ENCODE peak calls at places on chromosomes 4 and X, in nine cellular contexts. E is mesendoderm; Q is spleen; P is aorta; B is CD8-positive, alpha-beta memory T cell; D is A673; O is H1; U is brain microvascular endothelial cell; A is adrenal gland. Y is an unnamed sample.

GRCh38 chr4:151407466-151408379 is 1.3 kb upstream of the FHIP1A start:
- DNase-seq in E (peak), Q (peak), P (peak), B (no peak), D (no peak), O (no peak), U (no peak), A (peak), Y (no peak)

GRCh38 chr4:67725981-67726380 is 25.0 kb upstream of the UBA6 start:
- DNase-seq in E (no peak), Q (no peak), P (no peak), B (no peak), D (no peak), O (no peak), U (peak), A (no peak), Y (no peak)

GRCh38 chr4:110515676-110516075 is 39.7 kb downstream of the ENPEP start:
- DNase-seq in E (no peak), Q (no peak), P (no peak), B (no peak), D (peak), O (no peak), U (no peak), A (peak), Y (peak)

GRCh38 chr4:85968945-85969830 is 390.7 kb downstream of the MAPK10 start:
- DNase-seq in E (peak), Q (no peak), P (no peak), B (no peak), D (peak), O (no peak), U (peak), A (no peak), Y (peak)

GRCh38 chr4:151099226-151099975 is at the start of gene RPS3A:
- DNase-seq in E (peak), Q (peak), P (peak), B (peak), D (peak), O (peak), U (peak), A (peak), Y (peak)

GRCh38 chr4:32128549-32128948 is 1408.4 kb downstream of the PCDH7 start:
- DNase-seq in E (no peak), Q (no peak), P (no peak), B (no peak), D (no peak), O (no peak), U (no peak), A (no peak), Y (no peak)

GRCh38 chrX:136687457-136687856 is 39.5 kb downstream of the CD40LG start:
- DNase-seq in E (no peak), Q (no peak), P (no peak), B (no peak), D (no peak), O (no peak), U (no peak), A (no peak), Y (no peak)

GRCh38 chrX:153628129-153628528 is 18.9 kb upstream of the DUSP9 start:
- DNase-seq in E (no peak), Q (no peak), P (no peak), B (no peak), D (no peak), O (no peak), U (no peak), A (no peak), Y (no peak)

GRCh38 chr4:138055890-138056289 is 186.3 kb downstream of the SLC7A11 start:
- DNase-seq in E (no peak), Q (no peak), P (no peak), B (no peak), D (no peak), O (no peak), U (no peak), A (no peak), Y (no peak)

GRCh38 chrX:39492495-39493162 is 605.1 kb downstream of the BCOR start:
- DNase-seq in E (no peak), Q (no peak), P (no peak), B (no peak), D (no peak), O (no peak), U (no peak), A (peak), Y (no peak)

GRCh38 chr4:89024051-89024675 is 32.8 kb downstream of the FAM13A start:
- DNase-seq in E (peak), Q (no peak), P (no peak), B (peak), D (peak), O (no peak), U (peak), A (peak), Y (peak)

GRCh38 chr4:123892997-123893745 is 496.6 kb downstream of the SPRY1 start:
- DNase-seq in E (peak), Q (no peak), P (no peak), B (no peak), D (peak), O (no peak), U (no peak), A (peak), Y (no peak)

GRCh38 chrX:38375888-38376287 is 23.5 kb downstream of the OTC start:
- DNase-seq in E (peak), Q (no peak), P (no peak), B (no peak), D (peak), O (no peak), U (peak), A (no peak), Y (no peak)

GRCh38 chr4:139560396-139561084 is 4.5 kb upstream of the SETD7 start:
- DNase-seq in E (peak), Q (peak), P (no peak), B (no peak), D (peak), O (no peak), U (no peak), A (peak), Y (no peak)

GRCh38 chr4:77765720-77766119 is 53.4 kb downstream of the CNOT6L start:
- DNase-seq in E (no peak), Q (no peak), P (no peak), B (no peak), D (no peak), O (no peak), U (no peak), A (no peak), Y (no peak)

GRCh38 chr4:77758804-77759203 is 60.4 kb downstream of the CNOT6L start:
- DNase-seq in E (peak), Q (no peak), P (no peak), B (no peak), D (no peak), O (no peak), U (no peak), A (no peak), Y (no peak)

GRCh38 chr4:77762531-77762930 is 56.6 kb downstream of the CNOT6L start:
- DNase-seq in E (no peak), Q (no peak), P (no peak), B (no peak), D (no peak), O (no peak), U (no peak), A (no peak), Y (no peak)

DNA sequence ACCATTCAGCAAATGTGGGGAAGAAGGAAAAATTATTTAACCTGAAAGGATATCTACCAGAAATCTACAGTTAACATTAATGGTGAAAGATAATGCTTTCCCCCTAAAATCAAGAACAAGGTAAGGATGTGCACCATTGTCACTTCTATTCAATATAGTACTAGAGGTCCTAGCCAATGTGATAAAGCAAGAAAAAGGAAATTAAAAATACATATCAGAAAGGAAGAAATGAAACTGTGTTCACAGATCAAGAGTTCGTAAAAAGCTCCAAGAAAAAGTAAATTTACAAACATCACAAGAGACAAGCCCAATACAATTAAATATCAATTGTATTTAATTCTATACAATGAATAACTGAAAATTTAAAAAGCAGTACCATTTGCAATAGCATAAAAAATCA is 57.6 kb downstream of the CNOT6L start:
- DNase-seq in E (no peak), Q (no peak), P (no peak), B (no peak), D (no peak), O (no peak), U (no peak), A (no peak), Y (no peak)
- H3K4me3 ChIP-seq in E (no peak), Q (no peak), P (no peak), B (no peak), D (no peak), O (no peak), U (no peak), A (no peak), Y (no peak)

DNA sequence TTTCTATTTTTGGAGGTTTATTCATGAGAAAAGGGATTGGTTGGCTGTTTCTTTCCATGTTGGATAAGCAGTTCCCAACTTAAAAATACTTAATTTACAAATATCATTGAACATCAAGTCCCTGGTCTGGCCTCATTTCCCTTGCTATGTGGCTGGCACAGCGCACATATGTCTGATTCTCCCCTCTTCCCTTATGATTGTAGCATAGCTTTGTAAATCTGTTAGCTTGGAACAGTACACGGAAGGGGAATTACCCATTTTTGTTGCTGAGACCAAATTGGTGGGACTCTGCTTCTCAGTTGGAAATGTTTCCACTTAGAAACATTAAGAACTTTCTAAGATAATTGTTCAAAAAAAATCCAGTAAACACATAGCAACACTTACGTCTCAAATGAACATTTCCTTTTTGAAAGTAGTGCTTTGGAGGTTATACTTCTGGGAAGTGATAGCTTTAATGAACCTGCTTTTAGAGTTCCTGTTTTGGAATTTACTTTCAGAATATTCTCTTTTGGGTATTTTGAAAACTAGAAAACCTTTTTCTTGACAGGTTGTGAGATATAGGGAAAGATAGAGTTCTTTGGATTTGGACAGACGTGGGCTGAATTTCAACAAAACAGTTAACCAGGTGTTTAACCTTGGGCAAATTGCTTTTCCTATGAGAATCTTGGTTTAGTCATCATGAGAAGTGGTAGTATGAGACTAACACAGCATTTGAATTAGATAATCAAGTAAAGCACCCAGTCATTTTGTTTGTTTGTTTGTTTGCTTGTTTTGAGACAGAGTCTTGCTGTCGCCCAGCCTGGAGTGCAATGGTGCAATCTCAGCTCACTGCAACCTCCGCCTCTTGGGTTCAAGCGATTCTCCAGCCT is 47.3 kb downstream of the STIM2 start:
- DNase-seq in E (no peak), Q (no peak), P (no peak), B (no peak), D (no peak), O (no peak), U (no peak), A (no peak), Y (no peak)
- H3K27ac ChIP-seq in E (no peak), Q (peak), P (no peak), B (no peak), D (no peak), O (no peak), U (no peak), A (no peak), Y (no peak)

GRCh38 chr4:146943691-146944375 is 1.8 kb downstream of the TTC29 start:
- DNase-seq in E (peak), Q (no peak), P (no peak), B (no peak), D (no peak), O (no peak), U (peak), A (no peak), Y (no peak)

GRCh38 chr4:146949559-146949958 is 3.9 kb upstream of the TTC29 start:
- DNase-seq in E (no peak), Q (no peak), P (no peak), B (no peak), D (no peak), O (no peak), U (no peak), A (no peak), Y (no peak)

GRCh38 chr4:146945556-146946374 is at the start of gene TTC29:
- DNase-seq in E (peak), Q (peak), P (peak), B (peak), D (peak), O (peak), U (peak), A (peak), Y (peak)
- H3K4me3 ChIP-seq in E (peak), Q (peak), P (peak), B (peak), D (peak), O (peak), U (peak), A (no peak), Y (peak)

DNA sequence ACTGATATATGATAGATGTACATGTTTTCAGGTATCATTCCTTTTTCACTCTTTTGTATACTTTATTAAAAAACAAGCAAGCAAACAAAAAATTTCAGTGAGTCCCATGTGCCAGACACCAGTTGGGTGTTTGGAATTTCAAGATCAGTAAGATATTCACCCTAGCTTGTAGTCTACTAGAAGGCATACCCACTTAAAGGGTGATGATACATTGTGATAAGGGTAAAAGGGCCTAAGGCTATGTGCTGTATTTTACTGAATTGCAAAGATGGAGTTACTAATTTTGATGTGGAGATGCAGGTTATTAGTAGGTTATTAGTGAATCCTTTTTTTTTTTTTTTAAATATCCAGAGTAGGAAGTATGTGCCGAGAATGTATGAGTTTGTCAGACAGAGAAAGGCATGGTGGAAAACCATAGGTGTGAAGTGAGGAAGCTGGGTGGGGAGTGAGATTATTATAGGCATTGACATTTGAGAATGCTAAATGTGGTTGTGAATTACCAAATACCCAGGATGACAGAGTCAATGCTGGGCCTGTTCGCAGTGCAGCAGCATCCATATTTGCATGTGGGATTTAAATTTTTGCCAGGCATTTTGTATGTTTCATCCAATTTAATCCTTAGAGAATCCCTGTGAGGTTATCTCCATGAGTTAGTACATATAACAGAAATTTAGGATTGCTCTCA is 10.1 kb downstream of the STIM2 start:
- DNase-seq in E (peak), Q (no peak), P (no peak), B (no peak), D (no peak), O (no peak), U (no peak), A (no peak), Y (no peak)
- H3K27ac ChIP-seq in E (no peak), Q (no peak), P (no peak), B (no peak), D (peak), O (no peak), U (no peak), A (no peak), Y (no peak)

GRCh38 chr4:157978680-157979361 is 194.0 kb downstream of the GASK1B start:
- DNase-seq in E (peak), Q (no peak), P (peak), B (no peak), D (peak), O (peak), U (peak), A (peak), Y (peak)
- H3K4me3 ChIP-seq in E (no peak), Q (no peak), P (peak), B (no peak), D (peak), O (no peak), U (peak), A (peak), Y (no peak)

GRCh38 chr4:825063-825968 is 613 bp downstream of the CPLX1 start:
- DNase-seq in E (no peak), Q (peak), P (peak), B (peak), D (peak), O (no peak), U (no peak), A (peak), Y (no peak)

GRCh38 chr4:822361-823092 is 3.4 kb downstream of the CPLX1 start:
- DNase-seq in E (no peak), Q (no peak), P (no peak), B (no peak), D (no peak), O (no peak), U (no peak), A (no peak), Y (no peak)

GRCh38 chr4:823093-823760 is 2.7 kb downstream of the CPLX1 start:
- DNase-seq in E (no peak), Q (no peak), P (no peak), B (no peak), D (no peak), O (no peak), U (no peak), A (no peak), Y (no peak)

GRCh38 chr4:824461-825062 is 1.4 kb downstream of the CPLX1 start:
- DNase-seq in E (no peak), Q (peak), P (no peak), B (no peak), D (no peak), O (no peak), U (no peak), A (no peak), Y (no peak)

DNA sequence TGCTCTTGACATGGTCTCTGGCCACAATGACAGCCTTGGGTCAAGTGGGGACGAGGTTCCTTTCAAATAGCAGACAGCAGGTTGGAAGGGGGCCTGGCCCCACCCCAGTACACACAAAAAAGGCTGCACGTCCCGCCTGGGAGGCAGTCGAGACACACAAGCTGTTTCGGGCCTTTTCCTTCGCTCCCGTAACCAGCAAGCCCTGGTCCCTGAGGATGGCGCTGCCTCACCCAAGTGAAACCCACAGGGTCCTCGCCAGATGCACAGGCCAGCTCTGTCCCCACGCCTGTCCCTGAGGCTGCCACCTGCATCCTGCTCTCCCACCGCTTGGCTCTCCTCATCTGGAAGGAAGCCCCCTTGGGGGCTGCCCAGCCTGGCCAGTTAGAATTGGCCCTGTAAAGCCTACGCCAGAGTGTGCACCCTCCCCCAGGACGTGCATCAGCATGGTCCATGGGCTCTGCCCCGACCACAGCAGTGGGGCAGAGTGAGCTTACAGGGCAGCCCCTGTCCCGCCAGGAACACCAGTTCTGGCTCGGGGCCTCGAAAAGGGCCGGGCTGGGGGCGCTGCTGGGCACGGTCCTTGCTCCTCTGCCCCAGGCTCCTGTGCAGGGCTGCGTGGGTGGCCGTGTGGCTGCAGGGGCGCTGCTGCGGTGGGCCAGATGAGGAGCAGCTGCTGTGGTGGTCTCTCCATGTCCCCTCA is 2.0 kb downstream of the CPLX1 start:
- DNase-seq in E (no peak), Q (peak), P (no peak), B (no peak), D (no peak), O (no peak), U (no peak), A (no peak), Y (no peak)
- H3K27ac ChIP-seq in E (no peak), Q (no peak), P (no peak), B (no peak), D (no peak), O (no peak), U (no peak), A (no peak), Y (no peak)

DNA sequence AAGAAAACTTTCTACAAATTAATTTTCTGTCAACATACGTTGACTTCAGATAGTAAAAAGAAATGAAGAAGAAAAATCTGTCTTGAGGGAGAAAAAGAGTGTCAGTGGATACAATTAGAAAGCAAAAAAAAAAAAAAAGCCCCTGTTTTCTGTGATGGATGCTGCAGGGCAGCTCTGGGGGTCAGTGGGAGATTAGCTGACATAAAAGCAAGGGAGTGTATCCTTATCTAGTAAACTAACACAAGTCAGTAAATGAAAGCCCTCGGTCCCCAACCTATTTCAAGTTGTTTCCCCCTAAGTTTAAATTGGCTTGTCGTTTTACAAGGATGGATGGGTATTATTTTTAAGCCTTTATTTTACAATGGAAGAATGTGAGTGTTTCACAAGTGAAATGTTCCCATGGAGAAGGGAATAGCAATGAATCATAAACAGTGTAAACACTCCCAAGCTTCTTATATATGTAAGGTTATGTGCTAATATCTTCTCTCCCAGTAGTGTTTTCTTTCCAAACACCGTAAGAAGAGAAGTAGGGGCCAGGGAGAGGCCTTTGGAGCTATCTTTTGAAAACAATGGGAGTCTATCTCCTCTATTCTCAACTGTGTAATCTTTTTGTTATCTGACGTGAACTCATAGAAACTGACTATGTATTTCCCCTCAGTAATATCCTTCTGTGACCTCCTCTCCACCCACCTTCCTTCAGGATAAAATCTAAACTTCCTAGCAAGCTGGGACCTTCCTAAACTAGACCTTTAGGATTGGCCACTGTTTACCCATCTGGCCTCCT is 347.7 kb downstream of the FBXO8 start:
- DNase-seq in E (peak), Q (no peak), P (no peak), B (no peak), D (no peak), O (no peak), U (no peak), A (no peak), Y (no peak)
- H3K4me3 ChIP-seq in E (no peak), Q (no peak), P (no peak), B (no peak), D (no peak), O (no peak), U (no peak), A (no peak), Y (no peak)

Y was measured in SJSA1.